ENCODE peak calls at places on chromosomes 4 and X, in nine cellular contexts. One of them, this sample, is unnamed.

GRCh38 chr4:84647307-84647884 is 64.5 kb downstream of the CDS1 start:
- DNase-seq in A549: no peak
- DNase-seq in tibial nerve: no peak
- DNase-seq in sigmoid colon: no peak
- DNase-seq in ovary: peak
- DNase-seq in stomach: no peak
- DNase-seq in H1: no peak
- DNase-seq in K562: no peak
- DNase-seq in GM12878: no peak
- DNase-seq in this sample: no peak

GRCh38 chrX:120769576-120770341 is 105.9 kb downstream of the CT47B1 start:
- DNase-seq in A549: peak
- DNase-seq in tibial nerve: no peak
- DNase-seq in sigmoid colon: no peak
- DNase-seq in ovary: no peak
- DNase-seq in stomach: no peak
- DNase-seq in H1: no peak
- DNase-seq in K562: peak
- DNase-seq in GM12878: no peak
- DNase-seq in this sample: no peak

GRCh38 chrX:7074135-7074907 is 73.2 kb upstream of the STS start:
- DNase-seq in A549: no peak
- DNase-seq in tibial nerve: no peak
- DNase-seq in sigmoid colon: no peak
- DNase-seq in ovary: no peak
- DNase-seq in stomach: peak
- DNase-seq in H1: no peak
- DNase-seq in K562: no peak
- DNase-seq in GM12878: no peak
- DNase-seq in this sample: no peak

GRCh38 chr4:875818-876423 is 50.0 kb upstream of the CPLX1 start:
- DNase-seq in A549: no peak
- DNase-seq in tibial nerve: no peak
- DNase-seq in sigmoid colon: no peak
- DNase-seq in ovary: no peak
- DNase-seq in stomach: no peak
- DNase-seq in H1: no peak
- DNase-seq in K562: no peak
- DNase-seq in GM12878: no peak
- DNase-seq in this sample: no peak

GRCh38 chr4:140222175-140222574 is 68.2 kb upstream of the MAML3 start:
- DNase-seq in A549: no peak
- DNase-seq in tibial nerve: no peak
- DNase-seq in sigmoid colon: no peak
- DNase-seq in ovary: no peak
- DNase-seq in stomach: no peak
- DNase-seq in H1: no peak
- DNase-seq in K562: no peak
- DNase-seq in GM12878: no peak
- DNase-seq in this sample: no peak

GRCh38 chrX:29940750-29941149 is 274.6 kb upstream of the MAGEB2 start:
- DNase-seq in A549: no peak
- DNase-seq in tibial nerve: no peak
- DNase-seq in sigmoid colon: no peak
- DNase-seq in ovary: no peak
- DNase-seq in stomach: no peak
- DNase-seq in H1: no peak
- DNase-seq in K562: no peak
- DNase-seq in GM12878: no peak
- DNase-seq in this sample: no peak

GRCh38 chr4:40327340-40327739 is 7.8 kb upstream of the CHRNA9 start:
- DNase-seq in A549: no peak
- DNase-seq in tibial nerve: no peak
- DNase-seq in sigmoid colon: no peak
- DNase-seq in ovary: no peak
- DNase-seq in stomach: no peak
- DNase-seq in H1: no peak
- DNase-seq in K562: no peak
- DNase-seq in GM12878: no peak
- DNase-seq in this sample: no peak

GRCh38 chr4:36399762-36400353 is 118.4 kb downstream of the DTHD1 start:
- DNase-seq in A549: no peak
- DNase-seq in tibial nerve: peak
- DNase-seq in sigmoid colon: no peak
- DNase-seq in ovary: no peak
- DNase-seq in stomach: no peak
- DNase-seq in H1: no peak
- DNase-seq in K562: peak
- DNase-seq in GM12878: peak
- DNase-seq in this sample: peak

GRCh38 chr4:117796677-117797076 is 237.6 kb upstream of the NDST3 start:
- DNase-seq in A549: no peak
- DNase-seq in tibial nerve: no peak
- DNase-seq in sigmoid colon: no peak
- DNase-seq in ovary: no peak
- DNase-seq in stomach: no peak
- DNase-seq in H1: no peak
- DNase-seq in K562: no peak
- DNase-seq in GM12878: no peak
- DNase-seq in this sample: no peak

GRCh38 chr4:22614114-22614513 is 78.6 kb upstream of the GBA3 start:
- DNase-seq in A549: no peak
- DNase-seq in tibial nerve: no peak
- DNase-seq in sigmoid colon: no peak
- DNase-seq in ovary: no peak
- DNase-seq in stomach: no peak
- DNase-seq in H1: no peak
- DNase-seq in K562: no peak
- DNase-seq in GM12878: no peak
- DNase-seq in this sample: no peak

GRCh38 chrX:13952581-13952980 is 77.1 kb downstream of the GEMIN8 start:
- DNase-seq in A549: no peak
- DNase-seq in tibial nerve: no peak
- DNase-seq in sigmoid colon: no peak
- DNase-seq in ovary: no peak
- DNase-seq in stomach: no peak
- DNase-seq in H1: no peak
- DNase-seq in K562: no peak
- DNase-seq in GM12878: no peak
- DNase-seq in this sample: no peak

GRCh38 chr4:183571350-183572076 is 66.7 kb downstream of the ING2 start:
- DNase-seq in A549: peak
- DNase-seq in tibial nerve: no peak
- DNase-seq in sigmoid colon: no peak
- DNase-seq in ovary: peak
- DNase-seq in stomach: peak
- DNase-seq in H1: no peak
- DNase-seq in K562: peak
- DNase-seq in GM12878: no peak
- DNase-seq in this sample: peak

GRCh38 chr4:119116021-119116420 is 19.6 kb upstream of the MYOZ2 start:
- DNase-seq in A549: no peak
- DNase-seq in tibial nerve: no peak
- DNase-seq in sigmoid colon: no peak
- DNase-seq in ovary: no peak
- DNase-seq in stomach: no peak
- DNase-seq in H1: no peak
- DNase-seq in K562: no peak
- DNase-seq in GM12878: no peak
- DNase-seq in this sample: no peak
- H3K4me3 ChIP-seq in A549: no peak
- H3K4me3 ChIP-seq in tibial nerve: no peak
- H3K4me3 ChIP-seq in sigmoid colon: no peak
- H3K4me3 ChIP-seq in ovary: no peak
- H3K4me3 ChIP-seq in stomach: no peak
- H3K4me3 ChIP-seq in H1: no peak
- H3K4me3 ChIP-seq in K562: no peak
- H3K4me3 ChIP-seq in GM12878: no peak
- H3K4me3 ChIP-seq in this sample: no peak

DNA sequence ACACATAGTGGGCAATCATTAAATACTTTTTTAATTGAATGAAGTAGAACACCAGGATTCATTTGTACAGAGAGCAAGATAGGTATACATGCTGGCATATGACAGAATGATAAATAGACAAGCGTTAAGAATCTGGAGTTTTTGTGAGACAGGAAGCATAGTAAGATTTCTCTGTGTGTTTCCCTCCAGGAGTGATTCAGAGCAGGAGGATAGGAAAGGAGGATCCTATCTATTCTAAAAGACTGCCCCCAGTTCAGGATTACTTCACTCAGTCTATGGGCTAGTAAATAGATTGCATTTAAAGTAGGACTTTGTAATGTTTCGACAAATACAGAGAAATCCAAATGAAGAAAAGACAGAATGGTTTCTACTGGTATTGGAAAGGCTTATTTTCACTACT is 423.7 kb downstream of the PDGFC start:
- DNase-seq in A549: no peak
- DNase-seq in tibial nerve: no peak
- DNase-seq in sigmoid colon: no peak
- DNase-seq in ovary: no peak
- DNase-seq in stomach: no peak
- DNase-seq in H1: no peak
- DNase-seq in K562: no peak
- DNase-seq in GM12878: no peak
- DNase-seq in this sample: no peak
- TF ChIP-seq EP300 in A549: no peak
- TF ChIP-seq EP300 in tibial nerve: no peak
- TF ChIP-seq EP300 in sigmoid colon: no peak
- TF ChIP-seq EP300 in ovary: no peak
- TF ChIP-seq EP300 in stomach: no peak
- TF ChIP-seq EP300 in H1: no peak
- TF ChIP-seq EP300 in K562: no peak
- TF ChIP-seq EP300 in GM12878: no peak
- TF ChIP-seq EP300 in this sample: no peak

GRCh38 chr4:150140774-150141400 is 62.6 kb downstream of the DCLK2 start:
- DNase-seq in A549: no peak
- DNase-seq in tibial nerve: no peak
- DNase-seq in sigmoid colon: no peak
- DNase-seq in ovary: no peak
- DNase-seq in stomach: no peak
- DNase-seq in H1: no peak
- DNase-seq in K562: no peak
- DNase-seq in GM12878: no peak
- DNase-seq in this sample: no peak
- H3K4me3 ChIP-seq in A549: peak
- H3K4me3 ChIP-seq in tibial nerve: no peak
- H3K4me3 ChIP-seq in sigmoid colon: no peak
- H3K4me3 ChIP-seq in ovary: no peak
- H3K4me3 ChIP-seq in stomach: no peak
- H3K4me3 ChIP-seq in H1: no peak
- H3K4me3 ChIP-seq in K562: no peak
- H3K4me3 ChIP-seq in GM12878: no peak
- H3K4me3 ChIP-seq in this sample: no peak

DNA sequence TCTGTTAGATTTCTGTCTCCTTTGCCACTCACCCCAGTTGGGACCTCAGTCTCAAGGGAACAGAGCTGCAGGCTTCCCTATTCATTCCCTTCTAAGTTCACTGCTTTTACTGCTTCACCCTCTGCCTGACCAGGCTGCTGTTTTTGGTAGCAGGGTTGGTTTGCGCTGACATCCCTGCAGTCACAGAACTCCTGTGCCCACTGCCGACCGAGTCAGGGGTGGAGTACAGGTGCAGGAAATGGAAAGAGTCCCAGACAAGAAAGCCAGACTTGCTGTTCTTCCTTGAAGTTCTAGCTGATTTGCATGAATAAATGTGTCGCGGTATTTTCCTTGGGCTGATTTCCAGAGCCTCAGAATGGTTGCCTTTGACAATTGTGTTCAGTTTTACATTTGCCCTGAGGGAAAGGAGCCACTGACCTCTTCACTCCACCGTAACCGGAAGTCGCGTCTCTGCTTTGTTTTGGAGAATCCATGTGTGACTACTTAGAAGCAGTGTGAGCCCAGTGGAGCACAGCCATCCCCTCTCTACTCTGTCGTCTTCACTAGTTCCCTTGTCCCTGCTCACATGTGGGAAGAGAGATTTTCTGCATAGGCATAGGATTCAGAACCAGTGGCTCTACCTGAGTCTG is 84.8 kb downstream of the TNIP2 start:
- DNase-seq in A549: no peak
- DNase-seq in tibial nerve: no peak
- DNase-seq in sigmoid colon: no peak
- DNase-seq in ovary: no peak
- DNase-seq in stomach: peak
- DNase-seq in H1: no peak
- DNase-seq in K562: no peak
- DNase-seq in GM12878: no peak
- DNase-seq in this sample: no peak
- TF ChIP-seq EP300 in A549: no peak
- TF ChIP-seq EP300 in tibial nerve: no peak
- TF ChIP-seq EP300 in sigmoid colon: no peak
- TF ChIP-seq EP300 in ovary: no peak
- TF ChIP-seq EP300 in stomach: no peak
- TF ChIP-seq EP300 in H1: no peak
- TF ChIP-seq EP300 in K562: no peak
- TF ChIP-seq EP300 in GM12878: no peak
- TF ChIP-seq EP300 in this sample: no peak

GRCh38 chr4:6769138-6769983 is 13.2 kb upstream of the KIAA0232 start:
- DNase-seq in A549: no peak
- DNase-seq in tibial nerve: no peak
- DNase-seq in sigmoid colon: peak
- DNase-seq in ovary: no peak
- DNase-seq in stomach: no peak
- DNase-seq in H1: no peak
- DNase-seq in K562: no peak
- DNase-seq in GM12878: no peak
- DNase-seq in this sample: no peak
- H3K4me3 ChIP-seq in A549: no peak
- H3K4me3 ChIP-seq in tibial nerve: no peak
- H3K4me3 ChIP-seq in sigmoid colon: no peak
- H3K4me3 ChIP-seq in ovary: no peak
- H3K4me3 ChIP-seq in stomach: no peak
- H3K4me3 ChIP-seq in H1: no peak
- H3K4me3 ChIP-seq in K562: no peak
- H3K4me3 ChIP-seq in GM12878: no peak
- H3K4me3 ChIP-seq in this sample: no peak

DNA sequence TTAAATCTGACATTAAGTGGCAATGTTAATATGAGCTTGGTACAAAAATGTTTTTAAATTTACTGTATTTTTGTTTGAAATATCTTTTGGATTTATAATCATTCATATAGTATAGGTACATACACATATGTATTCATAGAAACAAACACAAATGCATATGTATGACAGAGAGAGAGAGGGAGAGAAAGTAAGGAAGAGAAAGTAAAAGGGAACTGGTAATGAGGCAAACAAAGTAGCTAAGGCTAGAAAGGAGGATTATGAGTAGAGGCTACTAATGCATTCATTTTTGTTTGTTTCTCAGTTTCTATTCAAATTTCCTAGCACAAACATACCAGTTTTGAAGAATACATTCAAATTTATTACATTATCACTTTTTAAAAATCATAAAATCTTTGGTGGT is 132.4 kb downstream of the GLRA3 start:
- DNase-seq in A549: no peak
- DNase-seq in tibial nerve: no peak
- DNase-seq in sigmoid colon: no peak
- DNase-seq in ovary: no peak
- DNase-seq in stomach: no peak
- DNase-seq in H1: no peak
- DNase-seq in K562: no peak
- DNase-seq in GM12878: no peak
- DNase-seq in this sample: no peak
- TF ChIP-seq EP300 in A549: no peak
- TF ChIP-seq EP300 in tibial nerve: no peak
- TF ChIP-seq EP300 in sigmoid colon: no peak
- TF ChIP-seq EP300 in ovary: no peak
- TF ChIP-seq EP300 in stomach: no peak
- TF ChIP-seq EP300 in H1: no peak
- TF ChIP-seq EP300 in K562: no peak
- TF ChIP-seq EP300 in GM12878: no peak
- TF ChIP-seq EP300 in this sample: no peak